ENCODE peak calls at places on chromosomes 5 and 9, in four cellular contexts. Y is OCI-LY7, G is GM23338, R is hepatocyte. E is an unnamed sample. For H3K4me1, the result is how much of the 10 kb centered on the place peaks cover.

GRCh38 chr5:137954131-137954879 is 65.0 kb downstream of the PKD2L2 start:
- DNase-seq in Y (no peak), G (no peak), R (peak), E (peak)

GRCh38 chr9:1946506-1946905 is 68.6 kb upstream of the SMARCA2 start:
- DNase-seq in Y (no peak), G (no peak), R (no peak), E (peak)

GRCh38 chr9:34623386-34624235 is 3.3 kb upstream of the DCTN3 start:
- DNase-seq in Y (no peak), G (peak), R (no peak), E (no peak)

GRCh38 chr9:117725426-117725887 is 21.3 kb downstream of the TLR4 start:
- DNase-seq in Y (no peak), G (no peak), R (no peak), E (peak)

GRCh38 chr5:126334755-126335154 is 88.5 kb upstream of the GRAMD2B start:
- DNase-seq in Y (no peak), G (no peak), R (no peak), E (no peak)

GRCh38 chr5:181133610-181134231 is 2.8 kb upstream of the OR2V1 start:
- DNase-seq in Y (no peak), G (no peak), R (peak), E (peak)

GRCh38 chr9:97479496-97480159 is 21.8 kb upstream of the TMOD1 start:
- DNase-seq in Y (no peak), G (peak), R (no peak), E (no peak)

GRCh38 chr5:399296-400281 is 43.4 kb upstream of the EXOC3 start:
- DNase-seq in Y (no peak), G (peak), R (peak), E (peak)

GRCh38 chr9:99103909-99104458 is 929 bp upstream of the TGFBR1 start:
- DNase-seq in Y (no peak), G (peak), R (peak), E (peak)

GRCh38 chr5:44536650-44537260 is 147.5 kb upstream of the FGF10 start:
- DNase-seq in Y (peak), G (peak), R (peak), E (peak)

GRCh38 chr5:172078726-172079345 is 72.4 kb upstream of the FBXW11 start:
- DNase-seq in Y (no peak), G (no peak), R (no peak), E (no peak)

GRCh38 chr9:87957839-87958238 is 16.5 kb downstream of the CDK20 start:
- DNase-seq in Y (no peak), G (no peak), R (no peak), E (no peak)

GRCh38 chr5:776862-777711 is 7.4 kb downstream of the ZDHHC11B start:
- DNase-seq in Y (no peak), G (peak), R (no peak), E (peak)

GRCh38 chr5:62030326-62030725 is 275.7 kb upstream of the KIF2A start:
- DNase-seq in Y (no peak), G (no peak), R (no peak), E (no peak)

GRCh38 chr5:121199238-121199999 is 652.3 kb upstream of the FTMT start:
- DNase-seq in Y (no peak), G (no peak), R (peak), E (peak)

GRCh38 chr5:78008356-78008967 is 232.3 kb upstream of the TBCA start:
- DNase-seq in Y (peak), G (peak), R (peak), E (peak)

GRCh38 chr5:32710859-32711692 is at the start of gene NPR3:
- DNase-seq in Y (no peak), G (peak), R (peak), E (peak)

GRCh38 chr9:89154651-89155336 is 23.8 kb downstream of the SHC3 start:
- DNase-seq in Y (no peak), G (no peak), R (no peak), E (peak)

GRCh38 chr5:41787257-41787656 is 83.0 kb downstream of the OXCT1 start:
- DNase-seq in Y (peak), G (peak), R (no peak), E (peak)

GRCh38 chr9:93677061-93677571 is 100.7 kb downstream of the PHF2 start:
- DNase-seq in Y (no peak), G (no peak), R (no peak), E (no peak)

GRCh38 chr5:82597437-82597836 is 319.3 kb upstream of the RPS23 start:
- DNase-seq in Y (no peak), G (peak), R (no peak), E (no peak)

GRCh38 chr9:134553061-134553891 is 88.3 kb upstream of the COL5A1 start:
- DNase-seq in Y (no peak), G (no peak), R (no peak), E (no peak)

GRCh38 chr9:91677354-91677753 is 253.7 kb upstream of the NFIL3 start:
- DNase-seq in Y (no peak), G (no peak), R (no peak), E (no peak)
- TF ChIP-seq EZH2phosphoT487 in Y (no peak), G (no peak), R (no peak), E (no peak)

DNA sequence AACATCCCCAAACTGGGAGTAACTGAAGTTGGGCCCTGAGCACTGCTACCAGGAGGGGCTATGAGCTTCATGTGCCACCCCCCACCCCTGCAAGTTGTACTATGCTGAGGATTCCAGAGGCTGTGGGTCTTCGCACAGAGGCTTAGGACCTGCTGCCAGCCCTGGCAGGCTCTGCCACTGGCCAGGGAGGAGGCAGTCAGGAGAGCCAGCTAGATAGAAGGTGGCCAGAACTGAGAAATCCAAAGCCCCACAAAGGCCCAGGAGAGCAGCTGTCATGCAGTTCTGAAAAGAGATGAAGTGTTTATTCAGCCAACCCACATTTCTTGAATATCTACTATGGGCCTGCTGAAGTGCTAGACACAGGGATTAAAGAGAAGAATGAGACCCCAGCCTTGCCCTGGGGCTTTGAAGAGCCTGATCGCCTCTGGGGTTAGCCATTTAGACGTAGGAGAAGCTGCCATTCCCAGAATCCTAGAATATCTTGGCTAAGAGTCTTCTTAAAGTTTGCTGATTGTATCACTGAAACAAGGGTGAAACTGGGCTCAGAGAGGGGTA is 1.4 kb downstream of the ALAD start:
- DNase-seq in Y (no peak), G (no peak), R (no peak), E (no peak)
- H3K4me1 ChIP-seq in Y (under half), G (under half), R (under half), E (under half)

GRCh38 chr5:179533024-179533423 is 17.3 kb upstream of the RUFY1 start:
- DNase-seq in Y (no peak), G (no peak), R (no peak), E (no peak)

GRCh38 chr5:179526978-179527377 is 23.4 kb upstream of the RUFY1 start:
- DNase-seq in Y (no peak), G (no peak), R (no peak), E (no peak)

GRCh38 chr5:179534431-179534830 is 15.9 kb upstream of the RUFY1 start:
- DNase-seq in Y (no peak), G (no peak), R (no peak), E (no peak)

GRCh38 chr5:179533907-179534306 is 16.4 kb upstream of the RUFY1 start:
- DNase-seq in Y (no peak), G (no peak), R (no peak), E (no peak)

GRCh38 chr5:179530069-179530998 is 20.0 kb upstream of the RUFY1 start:
- DNase-seq in Y (no peak), G (peak), R (peak), E (peak)
- TF ChIP-seq EZH2phosphoT487 in Y (no peak), G (no peak), R (no peak), E (no peak)

GRCh38 chr5:14667290-14667689 is 2.8 kb downstream of the OTULIN start:
- DNase-seq in Y (no peak), G (no peak), R (no peak), E (no peak)
- H3K4me1 ChIP-seq in Y (half or more), G (under half), R (under half), E (under half)

GRCh38 chr5:151183451-151184245 is 26.1 kb upstream of the ANXA6 start:
- DNase-seq in Y (no peak), G (no peak), R (no peak), E (peak)
- TF ChIP-seq EZH2phosphoT487 in Y (no peak), G (no peak), R (no peak), E (no peak)

GRCh38 chr9:131675437-131676022 is 64.3 kb downstream of the RAPGEF1 start:
- DNase-seq in Y (no peak), G (no peak), R (no peak), E (no peak)
- H3K4me1 ChIP-seq in Y (half or more), G (half or more), R (half or more), E (under half)

GRCh38 chr5:139124774-139125391 is 73.3 kb downstream of the SIL1 start:
- DNase-seq in Y (no peak), G (no peak), R (no peak), E (no peak)
- TF ChIP-seq EZH2phosphoT487 in Y (no peak), G (no peak), R (no peak), E (no peak)

DNA sequence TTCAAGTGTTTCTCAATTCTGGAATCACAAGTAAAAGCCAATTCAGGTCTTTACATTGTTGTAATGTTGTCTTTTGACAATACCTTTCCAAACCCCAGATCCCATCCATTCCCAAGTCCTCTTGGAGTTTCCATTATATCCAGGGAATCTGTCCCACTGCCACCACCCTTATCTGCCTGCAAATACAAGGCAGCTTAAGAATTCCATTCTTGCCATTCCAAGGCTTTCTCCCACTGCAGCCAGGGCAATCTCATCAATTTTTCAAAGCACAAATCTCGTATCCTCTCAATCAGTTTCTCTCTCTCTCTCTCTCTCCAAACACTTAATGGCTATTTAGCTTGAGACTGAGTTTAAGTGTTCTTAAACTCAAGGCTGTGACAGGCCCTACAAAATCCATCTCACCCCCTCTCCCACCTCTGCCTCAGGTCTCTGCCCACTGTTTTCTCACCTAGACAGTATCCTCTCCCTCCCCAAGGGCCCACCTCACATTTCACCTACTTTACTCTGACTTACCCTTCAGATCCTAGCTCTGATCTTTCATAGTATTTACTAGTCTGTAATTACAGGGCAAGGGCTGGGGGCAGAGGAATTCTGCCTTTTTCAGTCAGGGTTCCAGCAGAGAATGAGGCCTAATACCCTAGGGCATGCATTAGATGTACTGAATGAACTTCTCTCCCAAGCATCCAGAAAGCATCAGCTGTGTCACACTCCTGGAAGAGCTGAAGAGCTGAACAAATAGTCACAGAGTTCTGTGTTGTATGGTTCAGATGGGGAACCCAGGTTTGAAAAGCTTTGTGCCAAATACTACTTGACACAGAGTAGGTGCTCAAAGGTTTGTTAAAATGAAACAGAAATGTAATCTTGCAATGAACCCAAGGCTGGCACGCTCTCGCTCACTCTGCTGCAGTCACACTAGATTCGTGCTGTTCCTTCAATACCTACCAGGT is 46.0 kb downstream of the RAPGEF1 start:
- DNase-seq in Y (no peak), G (peak), R (no peak), E (no peak)
- H3K4me1 ChIP-seq in Y (half or more), G (half or more), R (under half), E (under half)

GRCh38 chr5:123088031-123088805 is 823 bp upstream of the PRDM6 start:
- DNase-seq in Y (no peak), G (peak), R (peak), E (peak)

GRCh38 chr5:123085638-123086286 is 3.3 kb upstream of the PRDM6 start:
- DNase-seq in Y (no peak), G (peak), R (no peak), E (no peak)

GRCh38 chr5:123086376-123087055 is 2.5 kb upstream of the PRDM6 start:
- DNase-seq in Y (no peak), G (peak), R (no peak), E (no peak)

GRCh38 chr5:123089572-123089970 is 530 bp downstream of the PRDM6 start:
- DNase-seq in Y (no peak), G (peak), R (peak), E (peak)

DNA sequence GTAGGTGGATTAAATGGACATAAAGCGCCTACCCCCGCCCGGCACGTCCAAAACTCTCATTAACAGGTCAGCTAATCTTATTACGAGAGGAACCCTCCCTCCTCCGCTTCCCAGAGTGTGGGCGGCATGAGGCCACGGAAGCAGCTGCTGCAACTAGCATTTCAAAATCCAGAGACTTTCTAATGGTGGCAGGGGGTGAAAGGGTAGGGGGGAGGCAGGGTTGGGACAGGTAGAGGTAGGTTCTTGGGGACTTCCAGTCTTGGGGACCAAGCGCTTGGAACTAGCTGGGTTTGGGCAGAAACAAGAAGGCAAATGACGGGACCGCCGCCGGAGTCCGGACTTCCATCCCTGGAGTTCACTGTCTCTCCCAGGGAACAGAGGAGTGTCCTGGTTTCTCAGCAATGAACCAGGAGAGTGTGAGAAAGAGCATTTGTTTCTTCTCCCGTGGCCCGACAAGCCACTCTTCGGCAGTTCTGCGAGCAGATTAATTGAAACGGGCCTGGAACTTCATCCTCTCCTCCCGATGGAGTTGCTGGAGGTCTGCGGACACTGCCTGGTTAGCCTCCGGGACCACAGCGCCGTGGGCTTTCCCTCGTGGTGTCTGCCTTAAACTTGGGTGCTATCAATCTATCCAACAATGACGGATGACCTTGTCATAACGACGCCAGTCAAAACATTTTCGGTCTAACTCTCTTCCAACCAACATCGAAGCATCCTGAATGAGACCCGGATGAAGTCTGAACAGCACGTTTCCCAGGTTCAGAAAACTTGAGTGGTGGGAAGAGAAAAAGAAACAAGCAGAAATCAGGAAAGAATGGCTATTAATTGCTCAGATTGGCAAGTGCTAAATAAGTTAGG is 1.6 kb upstream of the PRDM6 start:
- DNase-seq in Y (no peak), G (peak), R (no peak), E (no peak)
- TF ChIP-seq EZH2phosphoT487 in Y (no peak), G (peak), R (no peak), E (no peak)

GRCh38 chr9:121285835-121286687 is 18.1 kb downstream of the GSN start:
- DNase-seq in Y (no peak), G (peak), R (peak), E (peak)

GRCh38 chr9:121283072-121283398 is 15.1 kb downstream of the GSN start:
- DNase-seq in Y (no peak), G (no peak), R (no peak), E (no peak)

GRCh38 chr9:121286688-121286972 is 18.7 kb downstream of the GSN start:
- DNase-seq in Y (no peak), G (no peak), R (no peak), E (no peak)

GRCh38 chr9:121283856-121284732 is 16.1 kb downstream of the GSN start:
- DNase-seq in Y (no peak), G (no peak), R (no peak), E (no peak)

DNA sequence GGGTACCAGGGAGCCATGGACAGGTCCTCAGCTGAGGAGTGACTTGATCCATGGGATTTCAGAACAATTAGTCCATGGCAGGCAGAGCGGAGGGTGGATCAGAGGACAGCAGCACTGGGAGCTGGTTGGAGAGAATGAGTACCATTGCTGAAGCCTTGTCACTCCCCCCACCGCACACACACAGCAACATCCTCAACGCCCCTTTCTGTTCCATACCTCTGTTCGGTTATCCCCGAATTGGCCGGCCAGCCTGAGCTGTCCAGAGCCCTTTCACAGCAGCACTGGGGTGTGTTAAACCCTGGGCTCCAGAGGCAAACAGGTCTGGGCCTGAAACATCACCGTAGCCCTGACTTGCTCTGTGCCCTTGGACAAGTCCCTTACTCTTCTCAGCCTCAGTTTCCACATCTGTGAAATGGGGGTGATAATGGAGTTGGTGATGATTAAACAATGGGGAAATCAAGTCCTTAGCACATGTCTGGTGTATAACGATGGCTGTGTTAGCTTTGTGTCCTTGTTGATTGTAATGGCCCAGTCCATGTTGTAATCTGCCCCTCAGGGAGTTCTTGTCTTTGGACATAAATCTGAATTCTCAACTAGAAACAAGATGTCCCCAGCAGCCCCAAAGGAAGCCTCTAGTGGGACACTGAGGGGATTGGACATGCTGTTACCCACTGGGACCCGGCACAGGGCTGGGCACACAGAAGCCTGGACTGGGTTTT is 16.9 kb downstream of the GSN start:
- DNase-seq in Y (no peak), G (no peak), R (no peak), E (no peak)
- H3K4me1 ChIP-seq in Y (under half), G (under half), R (half or more), E (half or more)